ENCODE peak calls at places on chromosomes 4 and X, in four cellular contexts. I, K, G and P are unnamed samples. For H3K27me3 and H3K36me3, the result is how much of the 10 kb centered on the place peaks cover.

GRCh38 chr4:46508216-46508615 is 118.3 kb upstream of the GABRA2 start:
- DNase-seq in I (no peak), K (no peak), G (no peak), P (no peak)

GRCh38 chr4:40228497-40229365 is 31.9 kb downstream of the RHOH start:
- DNase-seq in I (no peak), K (no peak), G (no peak), P (no peak)

GRCh38 chr4:123073650-123074049 is 151.3 kb upstream of the NUDT6 start:
- DNase-seq in I (no peak), K (no peak), G (no peak), P (no peak)

GRCh38 chr4:77473509-77473908 is 132.1 kb upstream of the CXCL13 start:
- DNase-seq in I (no peak), K (no peak), G (no peak), P (no peak)

GRCh38 chr4:1503583-1504471 is 97.6 kb upstream of the NKX1-1 start:
- DNase-seq in I (no peak), K (peak), G (no peak), P (peak)

GRCh38 chr4:145276044-145276443 is 95.7 kb upstream of the OTUD4 start:
- DNase-seq in I (no peak), K (no peak), G (no peak), P (no peak)

GRCh38 chrX:79130857-79131256 is 13.6 kb upstream of the GPR174 start:
- DNase-seq in I (no peak), K (no peak), G (no peak), P (no peak)

GRCh38 chr4:138162259-138162658 is 79.9 kb downstream of the SLC7A11 start:
- DNase-seq in I (no peak), K (no peak), G (no peak), P (no peak)

GRCh38 chrX:54248309-54248708 is 65.3 kb upstream of the FAM120C start:
- DNase-seq in I (no peak), K (no peak), G (no peak), P (no peak)

GRCh38 chr4:153822316-153822715 is 33.4 kb upstream of the SFRP2 start:
- DNase-seq in I (no peak), K (no peak), G (no peak), P (no peak)
- H3K27me3 ChIP-seq in I (under half), K (under half), G (under half), P (under half)

GRCh38 chr4:95550566-95550965 is 1.8 kb upstream of the UNC5C start:
- DNase-seq in I (no peak), K (no peak), G (no peak), P (no peak)
- H3K27ac ChIP-seq in I (no peak), K (no peak), G (no peak), P (no peak)

GRCh38 chrX:136219893-136220292 is 31.3 kb downstream of the MAP7D3 start:
- DNase-seq in I (no peak), K (no peak), G (no peak), P (no peak)

GRCh38 chrX:136220535-136220934 is 30.7 kb downstream of the MAP7D3 start:
- DNase-seq in I (no peak), K (no peak), G (no peak), P (no peak)

GRCh38 chrX:136227074-136227473 is 24.1 kb downstream of the MAP7D3 start:
- DNase-seq in I (no peak), K (no peak), G (no peak), P (no peak)

DNA sequence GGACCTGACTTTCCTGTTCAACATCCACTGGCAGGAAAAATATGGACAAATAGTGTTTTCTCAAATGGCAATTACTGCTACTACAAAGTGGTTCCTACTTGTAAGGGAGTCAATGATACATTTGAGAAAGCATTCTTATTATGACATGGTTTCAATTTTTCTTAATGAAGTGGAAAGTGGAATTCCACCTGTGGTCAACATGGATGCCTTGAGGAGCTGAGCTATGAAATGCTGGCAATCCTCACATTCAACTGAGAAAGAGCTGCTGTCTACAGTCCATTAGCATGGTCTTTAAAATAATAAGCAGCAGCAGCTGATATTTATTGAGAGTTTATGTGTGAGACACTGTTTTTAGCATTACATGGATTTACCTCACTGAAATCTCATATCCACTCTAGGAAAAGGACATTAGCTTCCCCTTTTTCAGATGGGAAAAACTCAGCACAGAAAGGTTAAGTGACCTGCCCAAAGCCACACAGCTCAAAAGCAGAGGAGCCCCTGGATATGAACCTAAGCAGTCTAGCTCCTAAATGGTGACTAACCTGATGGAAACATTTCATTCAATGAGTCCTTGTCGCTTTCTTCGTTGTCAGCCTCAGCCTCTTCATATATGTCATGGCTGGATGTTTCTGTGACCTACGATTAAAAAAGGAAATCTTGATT is 29.2 kb downstream of the MAP7D3 start:
- DNase-seq in I (no peak), K (no peak), G (no peak), P (no peak)
- H3K36me3 ChIP-seq in I (half or more), K (under half), G (under half), P (under half)

DNA sequence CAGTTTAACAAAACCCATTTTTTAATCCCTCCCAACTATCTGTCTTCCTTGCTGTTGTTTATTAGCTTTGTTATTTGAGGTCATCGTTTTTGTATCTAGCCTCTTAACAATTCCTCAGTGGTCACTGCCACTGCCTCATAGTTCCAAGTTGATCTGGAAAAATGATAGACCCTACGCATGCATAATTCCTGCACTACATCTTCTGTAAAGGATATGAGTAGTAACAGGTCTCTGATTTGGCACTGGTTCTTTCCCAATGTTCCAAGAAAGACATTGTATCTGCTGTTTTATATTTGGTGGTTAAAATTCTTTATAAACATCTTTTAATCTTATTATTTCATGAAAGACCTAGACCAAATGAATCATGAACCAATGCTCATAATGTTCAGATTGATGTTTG is 166.6 kb downstream of the ZNF330 start:
- DNase-seq in I (no peak), K (no peak), G (no peak), P (no peak)
- H3K27me3 ChIP-seq in I (under half), K (under half), G (under half), P (under half)

DNA sequence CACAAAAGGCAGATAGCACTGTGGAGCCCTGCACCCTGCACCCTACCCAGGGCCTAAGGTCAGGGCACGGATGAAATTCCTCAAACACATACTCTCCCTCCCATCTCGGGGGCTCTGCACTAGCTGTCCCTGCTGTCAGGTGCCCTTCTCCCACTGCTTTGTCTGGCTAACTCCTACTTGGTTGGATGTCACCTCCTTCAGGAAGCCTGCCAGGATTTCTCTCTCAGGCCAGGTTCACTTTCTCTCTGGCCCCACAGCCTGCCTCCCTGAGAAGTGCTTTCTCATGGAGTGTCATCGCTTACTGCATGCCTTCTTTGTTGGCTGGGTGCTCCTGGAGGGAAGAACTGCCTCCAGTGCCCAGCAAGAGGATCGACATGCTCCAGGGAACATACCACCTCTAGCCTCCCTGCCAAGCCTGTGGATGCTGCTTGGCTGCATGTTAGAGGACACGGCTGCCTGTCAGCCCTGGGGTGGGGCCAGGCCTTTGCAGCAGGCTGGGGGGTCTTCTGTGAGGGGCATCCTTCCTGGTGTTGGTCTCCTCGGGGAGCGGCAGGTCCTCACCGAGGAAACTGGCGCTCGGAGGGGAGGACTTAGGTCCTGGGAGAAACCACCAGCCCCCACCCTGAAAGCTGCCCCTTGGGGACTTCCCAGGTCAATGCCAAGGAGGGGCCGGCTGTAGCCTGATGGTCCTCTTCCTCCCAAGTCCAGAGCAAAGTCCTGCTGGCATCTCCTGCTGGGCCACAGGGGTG is 15.0 kb downstream of the ABLIM2 start:
- DNase-seq in I (no peak), K (peak), G (no peak), P (no peak)
- H3K27ac ChIP-seq in I (no peak), K (peak), G (no peak), P (no peak)

GRCh38 chr4:26410385-26411293 is 79.6 kb downstream of the CCKAR start:
- DNase-seq in I (peak), K (no peak), G (no peak), P (peak)
- H3K36me3 ChIP-seq in I (under half), K (under half), G (under half), P (under half)

GRCh38 chr4:8589336-8589735 is 3.2 kb upstream of the CPZ start:
- DNase-seq in I (no peak), K (no peak), G (no peak), P (peak)
- H3K27me3 ChIP-seq in I (under half), K (half or more), G (under half), P (under half)

GRCh38 chr4:37970702-37971101 is 10.5 kb downstream of the PTTG2 start:
- DNase-seq in I (peak), K (peak), G (peak), P (peak)
- H3K27ac ChIP-seq in I (no peak), K (peak), G (no peak), P (no peak)

GRCh38 chr4:48564151-48564550 is 74.1 kb downstream of the ZAR1 start:
- DNase-seq in I (no peak), K (no peak), G (no peak), P (no peak)
- H3K36me3 ChIP-seq in I (half or more), K (half or more), G (under half), P (under half)